ENCODE peak calls at places on chromosome 9, in nine cellular contexts. One of them, this sample, is unnamed.

GRCh38 chr9:130732131-130732530 is 38.6 kb downstream of the EXOSC2 start:
- DNase-seq in AG10803: no peak
- DNase-seq in IMR-90: peak
- DNase-seq in GM10248: no peak
- DNase-seq in right atrium auricular region: no peak
- DNase-seq in PC-3: no peak
- DNase-seq in heart right ventricle: no peak
- DNase-seq in neural crest cell: no peak
- DNase-seq in progenitor cell of endocrine pancreas: no peak
- DNase-seq in this sample: no peak

GRCh38 chr9:128149001-128149701 is at the start of gene LCN2:
- DNase-seq in AG10803: no peak
- DNase-seq in IMR-90: no peak
- DNase-seq in GM10248: no peak
- DNase-seq in right atrium auricular region: no peak
- DNase-seq in PC-3: peak
- DNase-seq in heart right ventricle: no peak
- DNase-seq in neural crest cell: no peak
- DNase-seq in progenitor cell of endocrine pancreas: no peak
- DNase-seq in this sample: no peak

GRCh38 chr9:87127543-87127942 is 180.2 kb upstream of the GAS1 start:
- DNase-seq in AG10803: no peak
- DNase-seq in IMR-90: no peak
- DNase-seq in GM10248: no peak
- DNase-seq in right atrium auricular region: no peak
- DNase-seq in PC-3: no peak
- DNase-seq in heart right ventricle: no peak
- DNase-seq in neural crest cell: no peak
- DNase-seq in progenitor cell of endocrine pancreas: no peak
- DNase-seq in this sample: no peak

GRCh38 chr9:108586451-108586850 is 269.3 kb downstream of the ACTL7B start:
- DNase-seq in AG10803: peak
- DNase-seq in IMR-90: no peak
- DNase-seq in GM10248: no peak
- DNase-seq in right atrium auricular region: no peak
- DNase-seq in PC-3: no peak
- DNase-seq in heart right ventricle: no peak
- DNase-seq in neural crest cell: no peak
- DNase-seq in progenitor cell of endocrine pancreas: no peak
- DNase-seq in this sample: no peak

GRCh38 chr9:129023036-129023907 is 4.9 kb downstream of the SH3GLB2 start:
- DNase-seq in AG10803: peak
- DNase-seq in IMR-90: peak
- DNase-seq in GM10248: no peak
- DNase-seq in right atrium auricular region: peak
- DNase-seq in PC-3: no peak
- DNase-seq in heart right ventricle: peak
- DNase-seq in neural crest cell: no peak
- DNase-seq in progenitor cell of endocrine pancreas: no peak
- DNase-seq in this sample: no peak

GRCh38 chr9:70466976-70467551 is 52.6 kb upstream of the KLF9 start:
- DNase-seq in AG10803: peak
- DNase-seq in IMR-90: peak
- DNase-seq in GM10248: no peak
- DNase-seq in right atrium auricular region: no peak
- DNase-seq in PC-3: peak
- DNase-seq in heart right ventricle: no peak
- DNase-seq in neural crest cell: no peak
- DNase-seq in progenitor cell of endocrine pancreas: no peak
- DNase-seq in this sample: no peak

GRCh38 chr9:16680965-16681658 is 189.4 kb downstream of the BNC2 start:
- DNase-seq in AG10803: peak
- DNase-seq in IMR-90: peak
- DNase-seq in GM10248: no peak
- DNase-seq in right atrium auricular region: no peak
- DNase-seq in PC-3: no peak
- DNase-seq in heart right ventricle: no peak
- DNase-seq in neural crest cell: no peak
- DNase-seq in progenitor cell of endocrine pancreas: no peak
- DNase-seq in this sample: no peak

GRCh38 chr9:111833941-111834340 is 39.2 kb upstream of the SHOC1 start:
- DNase-seq in AG10803: peak
- DNase-seq in IMR-90: peak
- DNase-seq in GM10248: no peak
- DNase-seq in right atrium auricular region: no peak
- DNase-seq in PC-3: no peak
- DNase-seq in heart right ventricle: no peak
- DNase-seq in neural crest cell: no peak
- DNase-seq in progenitor cell of endocrine pancreas: no peak
- DNase-seq in this sample: no peak

GRCh38 chr9:98961513-98962180 is 17.9 kb downstream of the COL15A1 start:
- DNase-seq in AG10803: no peak
- DNase-seq in IMR-90: no peak
- DNase-seq in GM10248: no peak
- DNase-seq in right atrium auricular region: no peak
- DNase-seq in PC-3: no peak
- DNase-seq in heart right ventricle: no peak
- DNase-seq in neural crest cell: no peak
- DNase-seq in progenitor cell of endocrine pancreas: no peak
- DNase-seq in this sample: no peak

GRCh38 chr9:27888661-27889295 is 315.5 kb upstream of the C9orf72 start:
- DNase-seq in AG10803: no peak
- DNase-seq in IMR-90: no peak
- DNase-seq in GM10248: peak
- DNase-seq in right atrium auricular region: no peak
- DNase-seq in PC-3: peak
- DNase-seq in heart right ventricle: no peak
- DNase-seq in neural crest cell: peak
- DNase-seq in progenitor cell of endocrine pancreas: no peak
- DNase-seq in this sample: no peak

GRCh38 chr9:105681724-105682123 is 12.6 kb upstream of the TMEM38B start:
- DNase-seq in AG10803: peak
- DNase-seq in IMR-90: peak
- DNase-seq in GM10248: no peak
- DNase-seq in right atrium auricular region: no peak
- DNase-seq in PC-3: peak
- DNase-seq in heart right ventricle: no peak
- DNase-seq in neural crest cell: no peak
- DNase-seq in progenitor cell of endocrine pancreas: no peak
- DNase-seq in this sample: no peak

GRCh38 chr9:114504341-114505186 is 709 bp downstream of the WHRN start:
- DNase-seq in AG10803: peak
- DNase-seq in IMR-90: peak
- DNase-seq in GM10248: peak
- DNase-seq in right atrium auricular region: no peak
- DNase-seq in PC-3: peak
- DNase-seq in heart right ventricle: peak
- DNase-seq in neural crest cell: peak
- DNase-seq in progenitor cell of endocrine pancreas: peak
- DNase-seq in this sample: peak

GRCh38 chr9:123399803-123400378 is 43.9 kb downstream of the CRB2 start:
- DNase-seq in AG10803: no peak
- DNase-seq in IMR-90: no peak
- DNase-seq in GM10248: peak
- DNase-seq in right atrium auricular region: no peak
- DNase-seq in PC-3: peak
- DNase-seq in heart right ventricle: no peak
- DNase-seq in neural crest cell: peak
- DNase-seq in progenitor cell of endocrine pancreas: no peak
- DNase-seq in this sample: no peak
- TF ChIP-seq CTCF in AG10803: peak
- TF ChIP-seq CTCF in IMR-90: peak
- TF ChIP-seq CTCF in GM10248: peak
- TF ChIP-seq CTCF in right atrium auricular region: no peak
- TF ChIP-seq CTCF in PC-3: peak
- TF ChIP-seq CTCF in heart right ventricle: peak
- TF ChIP-seq CTCF in neural crest cell: peak
- TF ChIP-seq CTCF in progenitor cell of endocrine pancreas: peak
- TF ChIP-seq CTCF in this sample: peak

GRCh38 chr9:35164711-35165110 is 2.9 kb downstream of the UNC13B start:
- DNase-seq in AG10803: peak
- DNase-seq in IMR-90: peak
- DNase-seq in GM10248: no peak
- DNase-seq in right atrium auricular region: no peak
- DNase-seq in PC-3: peak
- DNase-seq in heart right ventricle: no peak
- DNase-seq in neural crest cell: no peak
- DNase-seq in progenitor cell of endocrine pancreas: no peak
- DNase-seq in this sample: no peak

GRCh38 chr9:35162605-35163315 is 951 bp downstream of the UNC13B start:
- DNase-seq in AG10803: peak
- DNase-seq in IMR-90: no peak
- DNase-seq in GM10248: no peak
- DNase-seq in right atrium auricular region: no peak
- DNase-seq in PC-3: peak
- DNase-seq in heart right ventricle: no peak
- DNase-seq in neural crest cell: no peak
- DNase-seq in progenitor cell of endocrine pancreas: no peak
- DNase-seq in this sample: no peak

GRCh38 chr9:35163413-35163812 is 1.6 kb downstream of the UNC13B start:
- DNase-seq in AG10803: no peak
- DNase-seq in IMR-90: no peak
- DNase-seq in GM10248: no peak
- DNase-seq in right atrium auricular region: no peak
- DNase-seq in PC-3: no peak
- DNase-seq in heart right ventricle: no peak
- DNase-seq in neural crest cell: no peak
- DNase-seq in progenitor cell of endocrine pancreas: no peak
- DNase-seq in this sample: no peak

GRCh38 chr9:35158501-35159280 is 3.1 kb upstream of the UNC13B start:
- DNase-seq in AG10803: no peak
- DNase-seq in IMR-90: no peak
- DNase-seq in GM10248: no peak
- DNase-seq in right atrium auricular region: no peak
- DNase-seq in PC-3: no peak
- DNase-seq in heart right ventricle: no peak
- DNase-seq in neural crest cell: no peak
- DNase-seq in progenitor cell of endocrine pancreas: no peak
- DNase-seq in this sample: no peak

DNA sequence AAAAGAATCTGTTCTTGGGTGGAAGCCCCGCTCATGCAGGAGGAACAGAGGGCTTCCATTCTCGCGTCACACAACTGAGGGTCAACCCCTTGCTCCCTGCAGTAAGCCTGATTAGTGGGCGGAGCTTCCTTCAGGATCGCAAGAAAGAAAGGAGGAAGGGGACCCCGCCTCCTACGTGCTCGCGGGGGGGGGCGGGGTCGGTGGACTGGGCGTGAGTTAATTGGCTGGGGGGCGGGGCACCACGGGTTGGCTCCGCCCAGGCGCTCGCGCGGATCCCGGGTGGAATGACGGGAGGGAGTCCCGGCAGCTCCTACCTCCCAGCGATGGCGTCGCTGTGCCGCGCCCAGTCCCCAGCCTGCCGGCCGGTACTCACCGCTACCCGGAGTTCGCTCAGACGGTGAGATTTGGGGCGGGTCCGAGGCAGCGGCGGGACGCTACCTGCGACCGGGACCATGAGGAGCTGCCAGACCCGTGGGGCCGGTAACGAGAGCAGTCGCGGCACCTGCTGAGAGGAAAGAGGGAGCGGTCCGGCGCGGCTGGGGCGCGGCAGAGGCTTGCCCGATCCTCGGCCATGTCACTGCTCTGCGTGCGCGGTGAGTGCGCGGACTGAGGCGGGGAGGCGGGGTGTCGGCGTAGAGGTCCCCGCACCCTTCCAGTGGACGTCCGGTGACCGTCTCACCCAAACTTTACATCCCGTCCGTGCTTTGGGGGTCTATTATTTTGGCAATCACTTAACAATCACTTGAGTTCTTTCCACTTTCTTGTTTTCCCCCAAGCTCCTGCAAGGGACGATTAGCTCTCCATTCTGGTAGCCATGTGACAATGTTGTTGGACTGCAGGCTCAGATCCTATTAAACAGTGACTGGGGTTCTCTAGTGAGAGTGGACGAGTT is at the start of gene UNC13B:
- DNase-seq in AG10803: peak
- DNase-seq in IMR-90: peak
- DNase-seq in GM10248: peak
- DNase-seq in right atrium auricular region: peak
- DNase-seq in PC-3: peak
- DNase-seq in heart right ventricle: peak
- DNase-seq in neural crest cell: peak
- DNase-seq in progenitor cell of endocrine pancreas: peak
- DNase-seq in this sample: peak
- TF ChIP-seq CTCF in AG10803: peak
- TF ChIP-seq CTCF in IMR-90: peak
- TF ChIP-seq CTCF in GM10248: no peak
- TF ChIP-seq CTCF in right atrium auricular region: no peak
- TF ChIP-seq CTCF in PC-3: no peak
- TF ChIP-seq CTCF in heart right ventricle: peak
- TF ChIP-seq CTCF in neural crest cell: peak
- TF ChIP-seq CTCF in progenitor cell of endocrine pancreas: peak
- TF ChIP-seq CTCF in this sample: peak

GRCh38 chr9:82101475-82101874 is 112.9 kb downstream of the SPATA31D1 start:
- DNase-seq in AG10803: no peak
- DNase-seq in IMR-90: no peak
- DNase-seq in GM10248: no peak
- DNase-seq in right atrium auricular region: no peak
- DNase-seq in PC-3: peak
- DNase-seq in heart right ventricle: no peak
- DNase-seq in neural crest cell: no peak
- DNase-seq in progenitor cell of endocrine pancreas: no peak
- DNase-seq in this sample: no peak
- TF ChIP-seq CTCF in AG10803: no peak
- TF ChIP-seq CTCF in IMR-90: no peak
- TF ChIP-seq CTCF in GM10248: no peak
- TF ChIP-seq CTCF in right atrium auricular region: no peak
- TF ChIP-seq CTCF in PC-3: peak
- TF ChIP-seq CTCF in heart right ventricle: no peak
- TF ChIP-seq CTCF in neural crest cell: peak
- TF ChIP-seq CTCF in progenitor cell of endocrine pancreas: peak
- TF ChIP-seq CTCF in this sample: peak

DNA sequence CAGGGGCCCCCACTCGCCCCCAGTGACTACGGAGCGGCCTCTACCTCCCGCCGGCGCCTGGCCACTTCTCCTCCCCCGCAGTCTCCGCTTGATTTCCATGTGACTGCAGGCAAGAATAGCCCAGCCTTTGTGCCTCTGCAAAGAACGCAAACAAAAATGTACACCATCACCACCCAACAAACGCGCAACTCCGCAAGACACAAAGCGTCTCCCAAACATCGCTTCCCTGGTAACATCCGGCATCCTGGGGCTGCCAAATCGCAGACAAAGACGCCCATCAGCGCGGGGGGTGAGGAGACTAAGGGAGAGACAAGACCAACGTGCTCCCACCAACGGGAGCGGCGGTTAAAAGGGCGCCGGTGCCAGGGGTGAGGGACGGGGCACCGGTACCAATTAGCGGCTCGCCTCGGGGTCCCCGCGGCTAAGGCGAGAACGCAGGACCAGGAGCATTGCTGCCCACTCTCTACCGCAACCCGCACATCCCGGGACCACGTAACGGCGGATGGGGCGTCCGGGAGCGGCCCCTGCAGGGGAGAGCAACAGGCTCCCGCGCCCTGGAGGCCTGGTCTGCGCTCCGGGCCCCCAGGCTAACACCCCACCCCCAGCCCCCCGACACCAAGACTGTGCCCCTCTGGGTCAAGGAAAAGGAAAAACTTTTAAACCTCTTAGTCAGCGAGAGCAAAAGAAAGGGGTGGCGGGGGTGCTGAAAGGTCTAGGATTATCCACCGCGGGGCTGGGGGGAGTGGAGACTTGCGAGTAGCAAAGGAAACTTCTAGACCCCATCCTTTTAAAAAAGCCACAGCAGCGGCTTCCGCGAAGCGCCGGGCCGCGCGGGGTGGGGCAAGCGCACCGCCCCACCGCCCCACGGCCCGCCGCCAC is 885 bp downstream of the MPDZ start:
- DNase-seq in AG10803: peak
- DNase-seq in IMR-90: peak
- DNase-seq in GM10248: no peak
- DNase-seq in right atrium auricular region: peak
- DNase-seq in PC-3: peak
- DNase-seq in heart right ventricle: peak
- DNase-seq in neural crest cell: peak
- DNase-seq in progenitor cell of endocrine pancreas: peak
- DNase-seq in this sample: peak
- TF ChIP-seq CTCF in AG10803: peak
- TF ChIP-seq CTCF in IMR-90: peak
- TF ChIP-seq CTCF in GM10248: no peak
- TF ChIP-seq CTCF in right atrium auricular region: no peak
- TF ChIP-seq CTCF in PC-3: no peak
- TF ChIP-seq CTCF in heart right ventricle: peak
- TF ChIP-seq CTCF in neural crest cell: no peak
- TF ChIP-seq CTCF in progenitor cell of endocrine pancreas: peak
- TF ChIP-seq CTCF in this sample: peak